ENCODE peak calls at places on chromosomes 13 and 19, in eight cellular contexts. T is uterus; B is heart right ventricle; E is CD8-positive, alpha-beta T cell; P is caudate nucleus; Q is ovary; V is right lobe of liver; Y is tibial artery. C is an unnamed sample.

GRCh38 chr13:106172176-106172905 is 363.1 kb downstream of the EFNB2 start:
- DNase-seq in T (no peak), B (no peak), E (no peak), P (no peak), Q (no peak), V (no peak), Y (no peak), C (no peak)

GRCh38 chr13:29362849-29363604 is 232.5 kb downstream of the SLC7A1 start:
- DNase-seq in T (peak), B (peak), E (no peak), P (peak), Q (peak), V (no peak), Y (no peak), C (no peak)

GRCh38 chr13:98782654-98783053 is 30.2 kb upstream of the SLC15A1 start:
- DNase-seq in T (no peak), B (no peak), E (no peak), P (no peak), Q (no peak), V (no peak), Y (no peak), C (no peak)

GRCh38 chr13:79194272-79194671 is 211.8 kb downstream of the RBM26 start:
- DNase-seq in T (no peak), B (no peak), E (peak), P (no peak), Q (no peak), V (no peak), Y (no peak), C (no peak)

GRCh38 chr19:8097198-8097597 is 44.6 kb downstream of the CCL25 start:
- DNase-seq in T (no peak), B (no peak), E (no peak), P (no peak), Q (no peak), V (no peak), Y (no peak), C (no peak)

GRCh38 chr13:114313061-114313860 is 1.0 kb upstream of the CHAMP1 start:
- DNase-seq in T (no peak), B (no peak), E (no peak), P (no peak), Q (peak), V (no peak), Y (no peak), C (no peak)

GRCh38 chr13:45055198-45055901 is 65.0 kb upstream of the GTF2F2 start:
- DNase-seq in T (peak), B (no peak), E (no peak), P (no peak), Q (peak), V (no peak), Y (no peak), C (peak)

GRCh38 chr13:107715496-107715895 is 499.8 kb downstream of the LIG4 start:
- DNase-seq in T (no peak), B (no peak), E (no peak), P (no peak), Q (no peak), V (no peak), Y (no peak), C (no peak)

GRCh38 chr13:84137292-84137691 is 255.0 kb upstream of the SLITRK1 start:
- DNase-seq in T (no peak), B (no peak), E (peak), P (no peak), Q (no peak), V (no peak), Y (no peak), C (peak)

GRCh38 chr13:24854311-24854710 is 90.3 kb downstream of the RNF17 start:
- DNase-seq in T (no peak), B (no peak), E (no peak), P (no peak), Q (no peak), V (no peak), Y (no peak), C (no peak)

GRCh38 chr13:35475131-35475959 is 1.1 kb downstream of the MAB21L1 start:
- DNase-seq in T (no peak), B (peak), E (no peak), P (no peak), Q (peak), V (no peak), Y (peak), C (no peak)

GRCh38 chr13:87952377-87952776 is 281.2 kb downstream of the SLITRK5 start:
- DNase-seq in T (no peak), B (no peak), E (no peak), P (no peak), Q (no peak), V (no peak), Y (no peak), C (no peak)

GRCh38 chr19:50720921-50721291 is 1.3 kb upstream of the SHANK1 start:
- DNase-seq in T (no peak), B (no peak), E (no peak), P (no peak), Q (no peak), V (no peak), Y (no peak), C (no peak)

GRCh38 chr19:3916033-3916432 is 16.8 kb upstream of the NMRK2 start:
- DNase-seq in T (no peak), B (no peak), E (no peak), P (no peak), Q (no peak), V (no peak), Y (no peak), C (no peak)

GRCh38 chr19:980133-980998 is 3.8 kb upstream of the WDR18 start:
- DNase-seq in T (no peak), B (no peak), E (no peak), P (no peak), Q (no peak), V (peak), Y (no peak), C (no peak)

GRCh38 chr19:45469835-45470146 is 2.0 kb downstream of the FOSB start:
- DNase-seq in T (no peak), B (no peak), E (no peak), P (no peak), Q (no peak), V (no peak), Y (peak), C (peak)

GRCh38 chr19:51097166-51097736 is 11.0 kb downstream of the CTU1 start:
- DNase-seq in T (peak), B (peak), E (peak), P (no peak), Q (peak), V (peak), Y (no peak), C (peak)

GRCh38 chr13:44971656-44972595 is 17.3 kb downstream of the NUFIP1 start:
- DNase-seq in T (no peak), B (no peak), E (no peak), P (peak), Q (no peak), V (no peak), Y (no peak), C (no peak)

GRCh38 chr13:113740661-113741060 is 18.4 kb upstream of the TMEM255B start:
- DNase-seq in T (no peak), B (no peak), E (no peak), P (no peak), Q (no peak), V (no peak), Y (no peak), C (no peak)

GRCh38 chr13:109631069-109631468 is 155.3 kb downstream of the IRS2 start:
- DNase-seq in T (no peak), B (no peak), E (no peak), P (no peak), Q (no peak), V (no peak), Y (no peak), C (no peak)

GRCh38 chr13:37029617-37030016 is 29.0 kb downstream of the EXOSC8 start:
- DNase-seq in T (no peak), B (no peak), E (no peak), P (no peak), Q (no peak), V (no peak), Y (no peak), C (no peak)

GRCh38 chr13:79936368-79937136 is 404.4 kb downstream of the SPRY2 start:
- DNase-seq in T (peak), B (peak), E (no peak), P (peak), Q (no peak), V (no peak), Y (peak), C (no peak)

GRCh38 chr19:33186835-33187540 is 7.1 kb upstream of the LRP3 start:
- DNase-seq in T (no peak), B (no peak), E (no peak), P (no peak), Q (no peak), V (peak), Y (peak), C (no peak)

GRCh38 chr19:33429891-33430673 is 56.6 kb downstream of the CEBPG start:
- DNase-seq in T (no peak), B (no peak), E (no peak), P (no peak), Q (no peak), V (peak), Y (no peak), C (peak)

GRCh38 chr13:21088534-21088933 is 27.1 kb upstream of the LATS2 start:
- DNase-seq in T (no peak), B (no peak), E (no peak), P (no peak), Q (no peak), V (no peak), Y (no peak), C (no peak)

GRCh38 chr13:111074826-111075225 is 40.3 kb upstream of the ARHGEF7 start:
- DNase-seq in T (no peak), B (no peak), E (no peak), P (no peak), Q (no peak), V (no peak), Y (no peak), C (no peak)

GRCh38 chr19:18107235-18108083 is 9.9 kb downstream of the MAST3 start:
- DNase-seq in T (no peak), B (no peak), E (no peak), P (no peak), Q (no peak), V (no peak), Y (no peak), C (no peak)

GRCh38 chr13:29758591-29759114 is 91.8 kb downstream of the UBL3 start:
- DNase-seq in T (no peak), B (no peak), E (peak), P (no peak), Q (no peak), V (no peak), Y (no peak), C (peak)

GRCh38 chr13:40597735-40598365 is 68.6 kb downstream of the FOXO1 start:
- DNase-seq in T (no peak), B (no peak), E (no peak), P (no peak), Q (no peak), V (no peak), Y (no peak), C (no peak)
- H3K27ac ChIP-seq in T (peak), B (peak), E (no peak), P (no peak), Q (peak), V (no peak), Y (peak), C (peak)

GRCh38 chr13:39655569-39656324 is at the start of gene COG6:
- DNase-seq in T (peak), B (peak), E (peak), P (peak), Q (peak), V (peak), Y (peak), C (peak)
- H3K27ac ChIP-seq in T (peak), B (peak), E (peak), P (peak), Q (peak), V (peak), Y (peak), C (peak)

GRCh38 chr19:2425622-2426581 is 1.5 kb downstream of the TIMM13 start:
- DNase-seq in T (no peak), B (no peak), E (no peak), P (no peak), Q (no peak), V (no peak), Y (no peak), C (no peak)
- H3K27ac ChIP-seq in T (no peak), B (no peak), E (no peak), P (no peak), Q (no peak), V (no peak), Y (no peak), C (no peak)

GRCh38 chr19:36573948-36574726 is 1.0 kb upstream of the ZNF529 start:
- DNase-seq in T (no peak), B (no peak), E (no peak), P (no peak), Q (no peak), V (no peak), Y (no peak), C (no peak)
- H3K27ac ChIP-seq in T (peak), B (peak), E (peak), P (no peak), Q (no peak), V (peak), Y (peak), C (peak)

DNA sequence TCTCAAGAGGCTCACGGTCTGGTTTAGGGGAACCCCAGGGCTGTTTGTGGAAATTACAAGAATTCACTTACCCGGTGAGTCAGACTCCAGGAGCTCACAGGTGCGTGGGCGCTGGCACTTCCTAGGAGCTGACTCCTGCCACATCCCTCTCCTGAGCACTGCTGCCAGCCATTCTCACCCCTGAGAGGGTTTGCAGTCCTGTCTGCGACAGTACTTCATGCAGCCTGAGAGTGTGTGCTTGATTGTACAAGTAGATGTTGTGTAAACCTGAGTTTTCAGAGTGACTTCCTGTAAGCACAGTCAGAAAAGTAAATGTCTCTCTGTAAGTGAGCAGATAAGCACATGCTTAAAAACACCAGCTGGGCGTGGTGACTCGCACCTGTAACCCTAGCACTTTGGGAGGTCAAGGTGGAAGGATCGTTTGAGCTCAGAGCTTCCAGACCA is 8.1 kb downstream of the MRPL4 start:
- DNase-seq in T (no peak), B (no peak), E (no peak), P (peak), Q (no peak), V (no peak), Y (no peak), C (peak)
- H3K27ac ChIP-seq in T (no peak), B (no peak), E (no peak), P (no peak), Q (no peak), V (no peak), Y (no peak), C (peak)

GRCh38 chr13:74162135-74162534 is 27.9 kb upstream of the KLF12 start:
- DNase-seq in T (no peak), B (no peak), E (no peak), P (no peak), Q (no peak), V (no peak), Y (no peak), C (no peak)

GRCh38 chr13:74166286-74166685 is 32.1 kb upstream of the KLF12 start:
- DNase-seq in T (no peak), B (no peak), E (no peak), P (no peak), Q (no peak), V (no peak), Y (no peak), C (no peak)

GRCh38 chr13:74158028-74158427 is 23.8 kb upstream of the KLF12 start:
- DNase-seq in T (no peak), B (no peak), E (no peak), P (no peak), Q (peak), V (no peak), Y (no peak), C (no peak)

GRCh38 chr13:74158606-74159352 is 24.6 kb upstream of the KLF12 start:
- DNase-seq in T (no peak), B (no peak), E (no peak), P (no peak), Q (no peak), V (no peak), Y (no peak), C (no peak)

GRCh38 chr13:74162782-74163181 is 28.6 kb upstream of the KLF12 start:
- DNase-seq in T (no peak), B (no peak), E (no peak), P (no peak), Q (no peak), V (no peak), Y (no peak), C (no peak)
- H3K27ac ChIP-seq in T (no peak), B (no peak), E (no peak), P (no peak), Q (no peak), V (peak), Y (no peak), C (no peak)

GRCh38 chr13:49494645-49495044 is 1.1 kb upstream of the PHF11 start:
- DNase-seq in T (no peak), B (no peak), E (no peak), P (no peak), Q (no peak), V (no peak), Y (no peak), C (no peak)
- H3K27ac ChIP-seq in T (peak), B (peak), E (peak), P (no peak), Q (no peak), V (peak), Y (peak), C (peak)

GRCh38 chr13:43266953-43267615 is 243.7 kb downstream of the DNAJC15 start:
- DNase-seq in T (no peak), B (no peak), E (no peak), P (no peak), Q (no peak), V (no peak), Y (no peak), C (no peak)
- H3K27ac ChIP-seq in T (no peak), B (no peak), E (no peak), P (no peak), Q (no peak), V (no peak), Y (no peak), C (no peak)

C was measured in CD4-positive, CD25-positive, alpha-beta regulatory T cell.